ENCODE peak calls at places on chromosome 3, in eight cellular contexts. N, O, A, S, T, X, Y and J are unnamed samples.

GRCh38 chr3:194488007-194488742 is 1.4 kb upstream of the ATP13A3 start:
- DNase-seq in N (no peak), X (no peak), O (no peak), T (no peak), Y (peak; percentile 24), A (no peak), S (no peak), J (no peak)

GRCh38 chr3:30693470-30694120 is 87.2 kb downstream of the TGFBR2 start:
- DNase-seq in X (no peak), Y (peak; percentile 55), T (peak; percentile 48), N (peak; percentile 56), O (peak; percentile 63), A (peak; percentile 89), S (peak; percentile 66), J (peak; percentile 15)

GRCh38 chr3:72010044-72010443 is 225.1 kb upstream of the PROK2 start:
- DNase-seq in O (no peak), A (no peak), S (no peak), X (no peak), T (no peak), N (no peak), Y (peak; percentile 16), J (no peak)

GRCh38 chr3:115550285-115550741 is 73.0 kb upstream of the GAP43 start:
- DNase-seq in X (no peak), T (no peak), O (no peak), A (no peak), S (no peak), Y (no peak), N (no peak), J (no peak)

GRCh38 chr3:122395582-122395981 is 11.6 kb downstream of the FAM162A start:
- DNase-seq in N (no peak), S (no peak), O (no peak), A (no peak), T (no peak), Y (no peak), X (no peak), J (no peak)

GRCh38 chr3:53109822-53110771 is 20.1 kb downstream of the RFT1 start:
- DNase-seq in S (peak; percentile 71), T (peak; percentile 52), O (peak; percentile 41), Y (peak; percentile 81), A (peak; percentile 79), N (peak; percentile 71), X (no peak), J (no peak)

GRCh38 chr3:53744351-53744750 is 101.9 kb downstream of the CHDH start:
- DNase-seq in Y (no peak), N (peak; percentile 67), S (no peak), A (peak; percentile 70), T (no peak), O (no peak), X (no peak), J (no peak)

GRCh38 chr3:124492824-124493223 is 237.4 kb upstream of the UMPS start:
- DNase-seq in S (peak; percentile 30), Y (peak; percentile 27), N (peak; percentile 75), T (peak; percentile 43), O (peak; percentile 85), A (peak; percentile 76), X (no peak), J (no peak)

GRCh38 chr3:186971578-186971977 is 41.3 kb downstream of the ST6GAL1 start:
- DNase-seq in T (no peak), X (no peak), A (no peak), S (no peak), O (no peak), N (no peak), Y (no peak), J (no peak)

GRCh38 chr3:70849911-70850699 is 537.7 kb upstream of the MDFIC2 start:
- DNase-seq in T (no peak), X (no peak), S (peak; percentile 87), A (no peak), O (peak; percentile 57), Y (no peak), N (no peak), J (no peak)

GRCh38 chr3:149016669-149017541 is 25.6 kb downstream of the GYG1 start:
- DNase-seq in T (no peak), S (peak; percentile 96), X (no peak), A (no peak), O (no peak), Y (no peak), N (no peak), J (no peak)

GRCh38 chr3:101065962-101066361 is 72.7 kb upstream of the ABI3BP start:
- DNase-seq in A (no peak), O (peak; percentile 34), N (no peak), T (no peak), Y (no peak), X (no peak), S (peak; percentile 91), J (no peak)

GRCh38 chr3:101270158-101270557 is 50.2 kb downstream of the IMPG2 start:
- DNase-seq in O (no peak), T (no peak), Y (no peak), X (no peak), N (no peak), A (no peak), S (no peak), J (no peak)

GRCh38 chr3:129315386-129315991 is 36.8 kb downstream of the HMCES start:
- DNase-seq in O (no peak), X (peak; percentile 33), A (peak; percentile 30), S (no peak), N (no peak), T (no peak), Y (peak; percentile 47), J (no peak)

GRCh38 chr3:8524249-8524648 is 22.6 kb downstream of the LMCD1 start:
- DNase-seq in Y (no peak), A (no peak), O (no peak), N (no peak), S (no peak), X (no peak), T (no peak), J (no peak)

GRCh38 chr3:30098206-30098605 is 508.2 kb upstream of the TGFBR2 start:
- DNase-seq in N (no peak), O (no peak), X (no peak), Y (no peak), T (no peak), S (no peak), A (no peak), J (no peak)

GRCh38 chr3:37693791-37694194 is 167.9 kb upstream of the CTDSPL start:
- DNase-seq in T (no peak), O (no peak), A (peak; percentile 72), Y (no peak), S (no peak), X (no peak), N (peak; percentile 42), J (no peak)

GRCh38 chr3:177102526-177102925 is 94.8 kb downstream of the TBL1XR1 start:
- DNase-seq in X (no peak), S (no peak), Y (no peak), T (no peak), A (no peak), O (no peak), N (no peak), J (no peak)

GRCh38 chr3:38040400-38040799 is 1.4 kb downstream of the DLEC1 start:
- DNase-seq in N (no peak), X (no peak), T (no peak), A (no peak), S (no peak), Y (no peak), O (no peak), J (no peak)

GRCh38 chr3:157534725-157535161 is 31.5 kb upstream of the VEPH1 start:
- DNase-seq in S (no peak), Y (no peak), O (no peak), T (no peak), N (no peak), X (no peak), A (no peak), J (no peak)

GRCh38 chr3:14369675-14370669 is 32.4 kb upstream of the SLC6A6 start:
- DNase-seq in X (no peak), A (peak; percentile 79), N (peak; percentile 90), Y (no peak), S (no peak), O (peak; percentile 48), T (peak; percentile 21), J (no peak)

GRCh38 chr3:190249414-190249813 is 72.8 kb downstream of the CLDN1 start:
- DNase-seq in X (no peak), T (no peak), N (no peak), Y (no peak), S (no peak), O (no peak), A (no peak), J (no peak)
- TF ChIP-seq CTCF in X (no peak), T (no peak), N (peak; percentile 45), Y (no peak), S (peak; percentile 34), O (no peak), A (peak; percentile 46), J (no peak)

GRCh38 chr3:25297667-25298585 is 130.1 kb upstream of the RARB start:
- DNase-seq in X (no peak), N (no peak), A (peak; percentile 28), S (no peak), T (no peak), O (no peak), Y (no peak), J (no peak)
- TF ChIP-seq CTCF in X (no peak), N (no peak), A (no peak), S (no peak), T (no peak), O (no peak), Y (no peak), J (no peak)

GRCh38 chr3:143794793-143795462 is 53.3 kb downstream of the SLC9A9 start:
- DNase-seq in A (no peak), T (no peak), N (no peak), X (no peak), Y (no peak), S (no peak), O (no peak), J (no peak)

GRCh38 chr3:143793971-143794370 is 54.3 kb downstream of the SLC9A9 start:
- DNase-seq in A (no peak), X (no peak), Y (no peak), N (no peak), S (no peak), O (no peak), T (no peak), J (no peak)

DNA sequence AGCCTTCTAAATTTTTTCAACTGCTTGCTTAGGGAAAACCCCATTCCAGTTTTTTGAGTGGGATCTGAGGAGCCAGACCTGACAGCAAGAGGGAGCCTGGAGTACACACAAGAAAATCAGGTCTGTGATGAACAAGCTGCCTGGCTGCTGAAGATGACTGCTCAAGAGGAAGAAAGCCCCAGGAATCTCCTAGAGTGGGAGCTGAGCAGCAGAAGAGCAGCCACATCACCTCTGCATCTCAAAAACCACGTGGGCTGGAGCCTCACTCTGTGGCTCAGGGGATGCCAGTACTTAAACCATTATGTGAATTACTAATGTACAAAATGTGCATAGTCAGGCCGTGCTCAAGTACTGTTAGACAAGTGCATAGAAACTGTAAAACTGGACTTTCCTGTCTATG is 52.4 kb downstream of the SLC9A9 start:
- DNase-seq in Y (no peak), X (no peak), A (no peak), S (no peak), T (no peak), N (no peak), O (no peak), J (no peak)
- TF ChIP-seq CTCF in Y (no peak), X (no peak), A (no peak), S (no peak), T (no peak), N (no peak), O (no peak), J (no peak)

DNA sequence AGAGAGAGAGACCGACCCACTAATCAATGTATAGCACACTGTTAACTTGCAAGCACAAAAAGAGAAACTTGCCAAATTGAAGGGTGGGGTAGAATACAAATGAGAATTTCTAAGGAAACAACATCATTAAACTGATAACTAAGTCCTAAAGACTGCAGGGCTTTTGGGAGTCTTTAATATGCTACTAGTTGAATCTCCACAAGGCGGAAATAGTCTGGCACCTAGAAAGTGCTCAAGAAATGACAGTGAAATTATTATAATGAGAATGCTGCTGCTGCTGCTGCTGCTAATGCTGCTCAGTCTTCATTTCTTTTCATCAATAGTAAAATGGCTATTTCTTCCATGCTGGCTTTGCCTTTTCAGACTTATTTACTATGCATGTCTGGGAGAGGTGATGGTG is 91.8 kb downstream of the BTD start:
- DNase-seq in T (no peak), N (no peak), X (no peak), Y (no peak), S (peak; percentile 13), A (peak; percentile 17), O (no peak), J (no peak)
- TF ChIP-seq CTCF in T (no peak), N (peak; percentile 46), X (peak; percentile 11), Y (no peak), S (peak; percentile 59), A (no peak), O (peak; percentile 23), J (peak; percentile 27)